ENCODE peak calls at places on chromosomes 6 and 20, in four cellular contexts. O is K562, J is A549, R is HepG2. E is an unnamed sample.

GRCh38 chr20:51412333-51412761 is 130.2 kb downstream of the NFATC2 start:
- DNase-seq in O (no peak), J (no peak), R (no peak), E (no peak)

GRCh38 chr6:117327149-117328004 is 62.0 kb downstream of the VGLL2 start:
- DNase-seq in O (no peak), J (no peak), R (no peak), E (no peak)

GRCh38 chr6:132236744-132237143 is 164.5 kb downstream of the MOXD1 start:
- DNase-seq in O (no peak), J (no peak), R (no peak), E (no peak)

GRCh38 chr20:63766695-63767426 is 27.3 kb downstream of the SLC2A4RG start:
- DNase-seq in O (no peak), J (no peak), R (no peak), E (no peak)

GRCh38 chr20:51220293-51220706 is 197.4 kb upstream of the KCNG1 start:
- DNase-seq in O (peak), J (peak), R (peak), E (no peak)

GRCh38 chr6:30053682-30054081 is 7.4 kb upstream of the POLR1H start:
- DNase-seq in O (no peak), J (no peak), R (no peak), E (no peak)

GRCh38 chr6:39377530-39377929 is 55.0 kb upstream of the KCNK16 start:
- DNase-seq in O (no peak), J (peak), R (peak), E (peak)

GRCh38 chr6:100459291-100459690 is 5.4 kb downstream of the SIM1 start:
- DNase-seq in O (no peak), J (no peak), R (no peak), E (no peak)

GRCh38 chr6:170037541-170038250 is 253.2 kb downstream of the DLL1 start:
- DNase-seq in O (no peak), J (no peak), R (no peak), E (no peak)

GRCh38 chr6:72464791-72465691 is 156.8 kb upstream of the KCNQ5 start:
- DNase-seq in O (peak), J (no peak), R (no peak), E (no peak)

GRCh38 chr20:49647509-49647908 is 66.2 kb downstream of the B4GALT5 start:
- DNase-seq in O (no peak), J (no peak), R (no peak), E (no peak)

GRCh38 chr20:49644980-49645565 is 68.6 kb downstream of the B4GALT5 start:
- DNase-seq in O (no peak), J (no peak), R (no peak), E (no peak)

GRCh38 chr20:49646528-49646927 is 67.2 kb downstream of the B4GALT5 start:
- DNase-seq in O (no peak), J (no peak), R (no peak), E (no peak)

GRCh38 chr20:49642808-49643207 is 70.9 kb downstream of the B4GALT5 start:
- DNase-seq in O (no peak), J (no peak), R (no peak), E (no peak)

GRCh38 chr20:49646126-49646525 is 67.6 kb downstream of the B4GALT5 start:
- DNase-seq in O (no peak), J (no peak), R (no peak), E (no peak)
- TF ChIP-seq PHF8 in O (no peak), J (no peak), R (no peak), E (no peak)

GRCh38 chr6:50602191-50602810 is 111.0 kb upstream of the TFAP2D start:
- DNase-seq in O (peak), J (no peak), R (peak), E (no peak)
- TF ChIP-seq PHF8 in O (no peak), J (no peak), R (no peak), E (no peak)

GRCh38 chr20:53691060-53691810 is 97.6 kb upstream of the ZNF217 start:
- DNase-seq in O (no peak), J (no peak), R (no peak), E (no peak)
- TF ChIP-seq PHF8 in O (no peak), J (no peak), R (no peak), E (no peak)

DNA sequence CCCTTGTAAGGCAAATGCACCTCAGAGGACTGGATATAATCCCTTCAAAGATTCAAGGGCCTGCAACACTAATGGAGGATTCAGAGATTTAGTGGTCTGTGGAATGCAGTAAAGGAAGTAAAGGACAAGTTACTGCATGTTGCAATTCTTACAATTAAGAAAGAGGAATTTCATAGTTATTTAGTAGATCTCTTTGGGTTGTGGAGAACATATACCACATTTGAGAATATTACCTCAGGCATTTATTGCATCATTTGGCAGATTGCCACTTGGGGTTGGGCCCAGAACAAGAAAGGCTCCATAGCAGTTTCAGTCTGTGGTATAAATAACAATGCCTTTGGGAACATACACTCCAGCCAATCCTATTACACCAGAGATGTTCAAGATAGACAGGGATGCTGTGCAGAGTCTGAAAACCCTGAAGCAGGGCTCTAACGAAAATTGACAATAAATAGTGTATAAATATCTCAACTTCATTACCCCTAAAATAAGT is 20.9 kb upstream of the EPM2A start:
- DNase-seq in O (no peak), J (no peak), R (no peak), E (no peak)
- TF ChIP-seq PHF8 in O (no peak), J (no peak), R (no peak), E (no peak)

DNA sequence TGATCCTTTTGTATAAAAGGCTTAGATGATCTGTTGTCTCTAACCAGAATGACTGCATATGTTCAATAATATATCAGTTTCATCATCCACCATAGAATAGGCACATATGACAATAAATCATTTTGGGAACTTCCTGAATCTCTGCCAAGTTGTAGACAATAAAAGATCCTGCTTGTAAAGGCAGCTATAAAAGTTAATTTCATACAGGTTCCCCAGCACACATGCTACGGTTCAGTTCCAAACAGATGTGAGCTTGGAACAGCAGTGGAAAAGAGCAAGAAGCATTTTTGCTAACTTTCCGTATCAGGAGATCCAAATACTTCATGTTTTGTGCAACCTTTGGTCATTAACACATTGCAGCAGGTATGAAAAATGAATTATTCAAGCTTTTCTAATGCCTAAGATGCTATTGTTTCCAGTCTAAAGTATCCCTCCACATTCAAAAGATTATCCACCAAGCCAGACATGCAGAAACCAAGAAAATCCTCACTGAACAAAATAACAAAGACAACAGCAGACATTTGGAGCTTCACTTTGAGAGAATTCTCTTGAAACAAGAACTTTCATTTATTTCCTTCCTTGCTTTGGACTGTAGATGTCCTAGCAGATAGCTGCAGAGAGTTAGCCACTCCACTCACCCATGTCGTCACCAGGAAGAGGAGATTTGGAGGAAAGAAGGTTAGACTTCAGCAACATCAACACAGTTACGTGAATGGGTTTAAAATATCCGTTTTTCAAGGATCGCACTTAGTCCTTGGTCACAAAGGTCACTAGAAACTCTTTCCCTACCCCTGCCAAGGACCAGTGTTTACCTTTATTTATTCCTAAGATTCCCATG is 453.5 kb upstream of the JARID2 start:
- DNase-seq in O (no peak), J (no peak), R (no peak), E (no peak)
- TF ChIP-seq PHF8 in O (no peak), J (no peak), R (no peak), E (no peak)

DNA sequence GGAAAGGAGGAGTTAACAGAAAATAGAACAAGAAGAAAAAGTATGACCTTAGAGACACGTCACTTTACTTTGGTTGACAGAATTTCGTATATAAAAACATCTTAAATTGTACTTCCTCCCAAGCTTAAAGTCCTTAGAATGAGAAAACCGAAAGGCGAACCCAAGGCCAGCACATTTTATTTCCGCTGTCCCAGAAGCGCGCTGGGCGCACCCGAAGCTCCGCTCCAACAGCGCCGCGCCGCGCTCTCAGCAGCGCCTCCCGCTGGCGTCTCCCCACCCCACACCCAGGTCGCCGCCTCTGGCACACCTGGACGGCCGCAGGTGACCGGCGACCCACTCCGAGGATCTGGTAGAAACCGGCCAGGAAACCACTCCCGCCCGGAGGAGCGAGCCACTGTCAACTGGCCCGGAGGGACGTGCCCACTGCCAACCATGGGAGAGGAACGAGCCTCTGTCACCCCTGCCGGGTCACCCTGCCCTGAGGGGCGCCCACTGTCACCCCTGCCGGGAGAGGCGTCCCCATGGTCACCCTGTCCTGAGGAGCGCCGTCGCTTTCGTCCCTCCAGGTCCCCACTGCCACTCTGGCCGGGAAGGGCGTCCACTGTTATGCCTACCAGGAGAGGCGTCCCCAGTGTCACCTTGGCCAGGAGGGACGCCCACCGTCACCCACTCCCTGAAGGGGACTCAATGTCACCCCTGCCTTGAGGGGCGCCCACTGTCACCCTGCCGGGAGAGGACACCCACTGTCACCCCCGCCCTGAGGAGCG is 824 bp downstream of the MPC1 start:
- DNase-seq in O (peak), J (peak), R (peak), E (peak)
- TF ChIP-seq PHF8 in O (no peak), J (no peak), R (peak), E (no peak)

GRCh38 chr6:134814076-134814709 is 135.7 kb downstream of the ALDH8A1 start:
- DNase-seq in O (no peak), J (no peak), R (no peak), E (no peak)

GRCh38 chr6:134816780-134817179 is 133.1 kb downstream of the ALDH8A1 start:
- DNase-seq in O (no peak), J (no peak), R (no peak), E (no peak)

GRCh38 chr6:134819236-134819635 is 130.7 kb downstream of the ALDH8A1 start:
- DNase-seq in O (no peak), J (no peak), R (no peak), E (no peak)

GRCh38 chr6:134817448-134817847 is 132.5 kb downstream of the ALDH8A1 start:
- DNase-seq in O (no peak), J (no peak), R (no peak), E (no peak)

GRCh38 chr6:134816300-134816699 is 133.6 kb downstream of the ALDH8A1 start:
- DNase-seq in O (no peak), J (no peak), R (no peak), E (no peak)
- TF ChIP-seq PHF8 in O (no peak), J (no peak), R (no peak), E (no peak)

E was measured in H1.